ENCODE peak calls at places on chromosomes 16 and 17, in four cellular contexts. One of them, this sample, is unnamed.

GRCh38 chr16:3295783-3296182 is 9.4 kb downstream of the TIGD7 start:
- DNase-seq in A549: no peak
- DNase-seq in endothelial cell of umbilical vein: no peak
- DNase-seq in GM12878: no peak
- DNase-seq in this sample: no peak

GRCh38 chr17:47072881-47073280 is 93.8 kb upstream of the RPRML start:
- DNase-seq in endothelial cell of umbilical vein: no peak
- DNase-seq in A549: no peak
- DNase-seq in GM12878: no peak
- DNase-seq in this sample: peak

GRCh38 chr17:18186271-18186982 is 2.8 kb downstream of the ALKBH5 start:
- DNase-seq in endothelial cell of umbilical vein: peak
- DNase-seq in GM12878: no peak
- DNase-seq in A549: no peak
- DNase-seq in this sample: no peak

GRCh38 chr16:27461483-27462171 is 59.7 kb downstream of the IL21R start:
- DNase-seq in endothelial cell of umbilical vein: peak
- DNase-seq in A549: no peak
- DNase-seq in GM12878: no peak
- DNase-seq in this sample: no peak

GRCh38 chr17:17723354-17724261 is 42.4 kb downstream of the RAI1 start:
- DNase-seq in A549: no peak
- DNase-seq in endothelial cell of umbilical vein: peak
- DNase-seq in GM12878: no peak
- DNase-seq in this sample: peak

GRCh38 chr16:87855852-87856715 is 13.2 kb downstream of the SLC7A5 start:
- DNase-seq in endothelial cell of umbilical vein: no peak
- DNase-seq in A549: no peak
- DNase-seq in GM12878: no peak
- DNase-seq in this sample: peak

GRCh38 chr17:2369551-2370210 is 31.2 kb downstream of the MNT start:
- DNase-seq in endothelial cell of umbilical vein: no peak
- DNase-seq in GM12878: no peak
- DNase-seq in A549: no peak
- DNase-seq in this sample: no peak

GRCh38 chr17:75908201-75908600 is 3.5 kb upstream of the MRPL38 start:
- DNase-seq in endothelial cell of umbilical vein: no peak
- DNase-seq in GM12878: no peak
- DNase-seq in A549: no peak
- DNase-seq in this sample: no peak

GRCh38 chr17:76293106-76293505 is 15.0 kb downstream of the QRICH2 start:
- DNase-seq in A549: no peak
- DNase-seq in GM12878: no peak
- DNase-seq in endothelial cell of umbilical vein: no peak
- DNase-seq in this sample: no peak

GRCh38 chr16:48542020-48542473 is 67.9 kb downstream of the N4BP1 start:
- DNase-seq in GM12878: no peak
- DNase-seq in endothelial cell of umbilical vein: peak
- DNase-seq in A549: peak
- DNase-seq in this sample: peak

GRCh38 chr16:56682703-56683397 is 580 bp downstream of the MT1X start:
- DNase-seq in GM12878: no peak
- DNase-seq in A549: no peak
- DNase-seq in endothelial cell of umbilical vein: no peak
- DNase-seq in this sample: peak

GRCh38 chr16:20897253-20897896 is 2.8 kb downstream of the DCUN1D3 start:
- DNase-seq in endothelial cell of umbilical vein: no peak
- DNase-seq in GM12878: no peak
- DNase-seq in A549: no peak
- DNase-seq in this sample: peak
- H3K4me3 ChIP-seq in endothelial cell of umbilical vein: no peak
- H3K4me3 ChIP-seq in GM12878: no peak
- H3K4me3 ChIP-seq in A549: no peak
- H3K4me3 ChIP-seq in this sample: no peak

DNA sequence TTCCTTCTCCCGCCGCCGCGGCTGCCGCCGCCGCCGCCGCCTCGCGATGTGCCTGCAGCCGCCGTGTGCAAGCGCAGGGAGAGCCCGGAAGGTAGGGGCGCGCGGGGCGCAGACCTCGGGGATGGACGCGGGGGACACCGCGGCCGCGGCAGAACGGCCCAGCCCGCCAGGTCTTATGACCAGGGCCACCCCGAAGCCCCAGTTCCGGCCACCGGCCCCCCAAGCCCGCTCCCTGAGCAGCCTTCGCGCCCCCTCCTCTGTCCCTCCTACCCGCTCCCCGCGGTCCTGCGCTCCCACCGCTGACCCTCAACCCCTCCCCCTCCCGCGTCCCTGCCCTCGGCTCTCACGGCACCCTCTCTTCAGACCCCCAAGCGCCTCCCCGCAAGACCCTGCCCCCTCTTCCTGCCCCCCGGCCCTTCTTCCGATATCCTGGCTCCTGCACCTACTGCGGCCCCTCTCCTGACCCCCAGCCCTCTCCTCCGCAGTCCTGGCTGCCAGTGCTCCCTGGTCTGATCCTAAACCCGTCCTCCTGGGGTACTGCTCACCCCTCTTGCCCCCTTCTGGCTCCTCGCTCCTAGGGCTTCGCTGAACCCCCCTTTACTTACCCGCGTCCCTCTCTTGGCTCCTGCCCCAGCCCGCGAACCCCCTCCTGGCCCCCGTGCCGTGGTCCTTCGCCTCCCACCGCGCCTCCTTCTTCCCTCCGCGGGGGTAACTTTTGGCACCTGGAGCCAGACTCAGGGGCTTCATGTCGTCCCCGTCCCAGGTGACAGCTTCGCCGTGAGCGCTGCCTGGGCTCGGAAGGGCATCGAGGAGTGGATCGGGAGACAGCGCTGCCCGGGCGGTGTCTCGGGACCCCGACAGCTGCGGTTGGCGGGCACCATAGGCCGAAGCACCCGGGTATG is 714 bp downstream of the NKD1 start:
- DNase-seq in endothelial cell of umbilical vein: peak
- DNase-seq in A549: peak
- DNase-seq in GM12878: no peak
- DNase-seq in this sample: no peak
- TF ChIP-seq MAX in endothelial cell of umbilical vein: no peak
- TF ChIP-seq MAX in A549: no peak
- TF ChIP-seq MAX in GM12878: no peak
- TF ChIP-seq MAX in this sample: no peak

DNA sequence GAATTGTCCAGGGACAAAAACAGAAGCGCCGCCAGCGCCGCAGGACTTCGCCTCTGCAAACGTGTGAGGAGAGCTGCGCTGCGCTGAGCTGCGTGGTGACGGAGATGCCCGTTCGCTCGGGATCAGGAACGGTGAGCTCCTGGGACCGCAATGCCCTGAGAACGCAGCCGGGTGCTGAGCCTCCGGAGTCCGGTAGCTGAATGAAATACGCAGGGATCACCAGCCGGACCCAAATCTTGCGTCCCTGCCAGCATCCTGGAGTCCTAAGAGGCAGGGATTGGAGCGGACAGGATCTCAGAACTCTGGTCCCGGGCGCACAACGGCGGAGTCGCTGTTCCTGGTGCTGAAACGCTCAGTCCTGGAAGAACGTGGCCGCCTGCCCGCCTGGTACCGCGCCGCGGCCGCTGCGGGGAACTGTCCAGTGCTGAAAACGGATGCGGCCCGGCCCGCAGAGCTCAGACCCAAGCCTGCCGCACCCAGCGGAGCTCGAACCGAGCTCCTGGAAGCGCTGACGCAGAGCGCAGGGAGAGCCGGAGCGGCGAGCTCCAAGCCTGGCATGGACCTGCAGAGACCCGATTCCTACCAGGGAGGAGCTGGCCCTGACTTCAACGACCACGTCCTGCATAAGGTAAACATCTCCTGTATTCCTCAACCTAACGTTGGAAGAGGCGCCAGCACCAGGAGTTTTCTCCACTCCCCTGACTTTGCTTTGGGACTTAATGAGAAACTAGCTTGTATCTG is 41.5 kb downstream of the CD300LF start:
- DNase-seq in endothelial cell of umbilical vein: peak
- DNase-seq in GM12878: no peak
- DNase-seq in A549: peak
- DNase-seq in this sample: peak
- H3K4me3 ChIP-seq in endothelial cell of umbilical vein: no peak
- H3K4me3 ChIP-seq in GM12878: no peak
- H3K4me3 ChIP-seq in A549: no peak
- H3K4me3 ChIP-seq in this sample: no peak

GRCh38 chr17:57464191-57464864 is 208.0 kb downstream of the MSI2 start:
- DNase-seq in endothelial cell of umbilical vein: no peak
- DNase-seq in A549: no peak
- DNase-seq in GM12878: no peak
- DNase-seq in this sample: peak
- TF ChIP-seq MAX in endothelial cell of umbilical vein: no peak
- TF ChIP-seq MAX in A549: no peak
- TF ChIP-seq MAX in GM12878: no peak
- TF ChIP-seq MAX in this sample: no peak

GRCh38 chr17:39209317-39210092 is 9.4 kb downstream of the RPL19 start:
- DNase-seq in A549: no peak
- DNase-seq in GM12878: no peak
- DNase-seq in endothelial cell of umbilical vein: peak
- DNase-seq in this sample: peak
- H3K4me3 ChIP-seq in A549: peak
- H3K4me3 ChIP-seq in GM12878: peak
- H3K4me3 ChIP-seq in endothelial cell of umbilical vein: no peak
- H3K4me3 ChIP-seq in this sample: no peak

GRCh38 chr16:67773569-67774456 is 32.5 kb downstream of the RANBP10 start:
- DNase-seq in A549: no peak
- DNase-seq in GM12878: no peak
- DNase-seq in endothelial cell of umbilical vein: peak
- DNase-seq in this sample: no peak

GRCh38 chr16:67767953-67768352 is 38.4 kb downstream of the RANBP10 start:
- DNase-seq in endothelial cell of umbilical vein: no peak
- DNase-seq in GM12878: no peak
- DNase-seq in A549: no peak
- DNase-seq in this sample: no peak

GRCh38 chr16:67773099-67773498 is 33.3 kb downstream of the RANBP10 start:
- DNase-seq in endothelial cell of umbilical vein: peak
- DNase-seq in GM12878: no peak
- DNase-seq in A549: no peak
- DNase-seq in this sample: no peak

GRCh38 chr16:67774457-67774853 is 31.9 kb downstream of the RANBP10 start:
- DNase-seq in GM12878: no peak
- DNase-seq in A549: no peak
- DNase-seq in endothelial cell of umbilical vein: no peak
- DNase-seq in this sample: no peak

DNA sequence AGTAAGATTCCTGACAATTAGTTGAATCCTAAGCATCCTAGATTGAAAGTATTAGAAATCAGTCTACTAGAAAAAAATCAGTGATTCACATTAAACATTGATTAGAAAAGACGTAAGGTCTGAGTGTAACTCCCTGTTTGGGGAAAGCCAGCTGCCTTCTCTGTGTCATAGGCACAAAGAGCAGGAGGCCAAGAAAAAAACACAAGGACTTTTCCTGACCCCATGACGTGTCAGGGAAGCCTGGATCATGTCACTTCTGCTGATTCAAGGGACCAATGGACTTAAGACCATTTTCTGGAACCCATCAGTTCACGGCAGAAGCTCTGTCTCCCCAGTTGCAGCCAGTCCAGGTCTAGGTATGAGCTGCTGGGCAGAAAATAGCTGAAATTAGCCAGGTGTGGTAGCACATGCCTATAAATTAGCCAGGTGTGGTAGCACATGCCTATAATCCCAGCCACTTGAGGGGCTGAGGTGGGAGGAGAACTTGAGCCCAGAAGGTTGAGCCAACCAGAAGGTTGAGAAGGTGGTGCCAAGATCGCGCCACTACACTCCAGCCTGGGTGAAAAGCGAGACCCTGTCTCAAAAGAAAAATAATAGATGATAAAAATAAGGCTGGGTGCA is 35.9 kb downstream of the RANBP10 start:
- DNase-seq in GM12878: no peak
- DNase-seq in A549: no peak
- DNase-seq in endothelial cell of umbilical vein: peak
- DNase-seq in this sample: no peak
- TF ChIP-seq MAX in GM12878: no peak
- TF ChIP-seq MAX in A549: no peak
- TF ChIP-seq MAX in endothelial cell of umbilical vein: no peak
- TF ChIP-seq MAX in this sample: no peak

GRCh38 chr17:64779344-64780095 is 117.4 kb upstream of the SMURF2 start:
- DNase-seq in GM12878: no peak
- DNase-seq in A549: no peak
- DNase-seq in endothelial cell of umbilical vein: no peak
- DNase-seq in this sample: no peak
- H3K4me3 ChIP-seq in GM12878: peak
- H3K4me3 ChIP-seq in A549: peak
- H3K4me3 ChIP-seq in endothelial cell of umbilical vein: peak
- H3K4me3 ChIP-seq in this sample: no peak